ENCODE peak calls at places on chromosome 15, in seven cellular contexts. F is foreskin fibroblast, V is upper lobe of right lung, H is A673, R is BJ, P is GM06990, E is bronchial epithelial cell. Q is an unnamed sample.
A peak's percentile ranks its signal among the peaks of the same experiment; 100 is the strongest.

GRCh38 chr15:45715528-45715927 is 80.7 kb downstream of the SQOR start:
- DNase-seq in V (no peak), R (no peak), P (no peak), E (peak; percentile 20), H (peak; percentile 15), F (no peak), Q (no peak)

GRCh38 chr15:83475551-83475950 is 28.4 kb downstream of the SH3GL3 start:
- DNase-seq in V (no peak), E (peak; percentile 66), H (peak; percentile 36), P (no peak), F (peak; percentile 1), R (no peak), Q (no peak)

GRCh38 chr15:79037848-79038247 is 52.7 kb downstream of the RASGRF1 start:
- DNase-seq in V (no peak), F (no peak), P (no peak), E (peak; percentile 41), R (no peak), H (no peak), Q (no peak)

GRCh38 chr15:88652456-88653199 is 13.8 kb downstream of the ISG20 start:
- DNase-seq in H (no peak), R (no peak), V (no peak), F (no peak), P (no peak), E (no peak), Q (no peak)

GRCh38 chr15:33292718-33293307 is 18.0 kb upstream of the RYR3 start:
- DNase-seq in E (peak; percentile 62), H (peak; percentile 77), P (no peak), R (no peak), F (peak; percentile 30), V (no peak), Q (peak; percentile 31)

GRCh38 chr15:60005352-60006202 is 1.5 kb downstream of the FOXB1 start:
- DNase-seq in V (no peak), R (no peak), F (no peak), P (no peak), H (no peak), E (no peak), Q (no peak)

GRCh38 chr15:34799149-34799824 is 3.9 kb upstream of the ACTC1 start:
- DNase-seq in P (no peak), H (peak; percentile 37), V (no peak), F (no peak), E (no peak), R (no peak), Q (no peak)

GRCh38 chr15:35583863-35584528 is 38.0 kb upstream of the DPH6 start:
- DNase-seq in H (no peak), E (no peak), V (no peak), R (no peak), P (no peak), F (no peak), Q (no peak)

GRCh38 chr15:41955100-41955499 is 17.3 kb downstream of the EHD4 start:
- DNase-seq in E (no peak), P (no peak), V (no peak), R (no peak), H (no peak), F (no peak), Q (no peak)

GRCh38 chr15:72474466-72474911 is 359 bp downstream of the ARIH1 start:
- DNase-seq in H (peak; percentile 37), V (no peak), P (no peak), R (no peak), F (no peak), E (no peak), Q (no peak)

GRCh38 chr15:27670481-27670880 is 428.6 kb downstream of the OCA2 start:
- DNase-seq in P (no peak), E (no peak), H (no peak), F (no peak), V (no peak), R (no peak), Q (no peak)

GRCh38 chr15:101162701-101163483 is 89.0 kb downstream of the CHSY1 start:
- DNase-seq in R (no peak), E (no peak), F (no peak), V (peak; percentile 76), H (no peak), P (no peak), Q (no peak)

GRCh38 chr15:74873756-74874424 is 725 bp upstream of the SCAMP2 start:
- DNase-seq in R (no peak), V (no peak), H (peak; percentile 62), E (no peak), F (no peak), P (no peak), Q (no peak)

GRCh38 chr15:60179786-60180391 is 175.8 kb downstream of the FOXB1 start:
- DNase-seq in P (no peak), R (no peak), E (peak; percentile 52), H (peak; percentile 58), F (peak; percentile 29), V (no peak), Q (peak; percentile 12)

GRCh38 chr15:78364233-78364632 is 24.1 kb downstream of the CRABP1 start:
- DNase-seq in E (no peak), H (peak; percentile 72), F (peak; percentile 29), P (no peak), V (no peak), R (no peak), Q (no peak)

GRCh38 chr15:67079361-67079760 is 14.0 kb downstream of the SMAD3 start:
- DNase-seq in P (no peak), V (no peak), E (peak; percentile 48), R (no peak), H (no peak), F (peak; percentile 23), Q (no peak)

GRCh38 chr15:67082007-67082536 is 16.7 kb downstream of the SMAD3 start:
- DNase-seq in F (no peak), P (peak; percentile 65), E (no peak), R (no peak), H (no peak), V (no peak), Q (no peak)

GRCh38 chr15:67080118-67080899 is 14.9 kb downstream of the SMAD3 start:
- DNase-seq in E (no peak), H (no peak), R (peak; percentile 81), P (no peak), V (peak; percentile 78), F (peak; percentile 79), Q (no peak)

GRCh38 chr15:67083135-67083766 is 17.8 kb downstream of the SMAD3 start:
- DNase-seq in H (no peak), F (peak; percentile 60), P (peak; percentile 55), R (no peak), V (no peak), E (no peak), Q (no peak)

DNA sequence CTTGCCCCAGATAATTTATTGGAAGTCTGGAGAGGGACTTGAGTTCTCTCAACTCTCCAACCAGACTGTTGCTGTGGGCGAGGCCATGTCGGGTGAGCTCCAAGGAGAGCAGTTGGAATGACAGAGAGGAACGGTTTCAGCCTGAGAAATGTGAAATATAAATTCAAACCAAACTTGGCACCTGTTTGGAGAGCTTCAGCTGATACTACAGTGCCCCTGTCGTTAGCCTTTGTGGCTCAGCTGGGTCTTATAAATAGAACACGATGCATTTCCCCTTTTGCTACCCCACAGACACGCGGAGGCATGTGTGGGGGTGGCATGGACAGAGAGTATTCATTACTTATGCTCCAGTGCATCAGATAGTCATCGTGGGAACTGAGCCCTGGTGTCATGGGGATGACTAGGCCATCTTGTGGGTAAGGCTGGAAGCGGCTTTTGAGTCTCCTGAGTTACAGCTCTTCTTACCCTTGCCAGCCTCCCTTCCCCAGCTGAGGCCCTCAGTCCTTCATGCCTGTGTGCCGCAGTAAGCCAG is 15.6 kb downstream of the SMAD3 start:
- DNase-seq in R (peak; percentile 55), H (peak; percentile 49), E (no peak), P (peak; percentile 83), V (peak; percentile 83), F (peak; percentile 92), Q (no peak)
- TF ChIP-seq CTCF in R (peak; percentile 51), H (peak; percentile 33), E (no peak), P (peak; percentile 58), V (no peak), F (peak; percentile 13), Q (no peak)

DNA sequence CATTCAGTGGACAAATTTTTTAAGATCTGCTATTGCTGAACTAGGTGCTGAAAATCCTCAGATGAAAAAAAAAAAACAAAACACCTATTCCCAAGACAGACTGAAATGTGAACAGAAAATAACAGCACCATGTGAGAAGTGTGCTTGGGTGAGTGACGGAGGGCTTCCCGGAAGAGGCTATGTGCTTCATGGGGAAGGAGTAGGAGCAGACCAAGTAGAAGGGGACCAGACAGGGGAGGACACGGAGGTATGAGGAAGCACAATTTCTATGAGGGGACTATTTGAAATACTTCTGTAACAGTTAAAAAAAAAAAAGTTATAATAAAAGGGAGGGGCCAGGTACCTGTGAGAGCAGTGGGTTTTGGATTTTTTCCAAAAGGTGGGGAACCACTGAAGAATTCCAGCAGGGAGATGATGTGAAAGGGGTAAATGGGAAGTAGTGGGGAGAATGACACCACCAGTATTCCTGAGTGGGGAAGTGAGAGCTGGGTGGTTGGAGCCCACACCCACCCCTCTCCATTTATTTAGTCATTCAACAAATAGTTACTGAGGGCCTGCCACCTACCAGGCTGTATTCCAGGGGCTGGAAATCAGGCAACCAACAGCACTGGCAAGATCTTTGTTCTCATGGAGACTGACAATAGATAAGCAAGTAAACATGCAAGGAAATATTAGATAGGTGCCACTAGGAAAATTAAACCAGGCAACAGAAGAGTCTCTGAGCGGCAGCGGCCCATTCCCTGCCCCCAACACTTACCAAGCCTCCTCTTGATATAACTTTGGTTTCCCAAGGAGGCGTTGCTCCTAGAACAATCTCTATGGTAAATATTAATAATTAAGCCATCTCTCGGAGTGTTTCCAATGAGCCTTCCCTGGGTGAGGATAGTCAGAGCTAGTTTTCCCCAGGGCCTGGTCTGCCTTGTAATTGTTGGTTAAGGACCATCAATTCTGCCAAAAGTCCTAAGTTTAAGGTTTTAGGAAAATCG is 3.8 kb upstream of the USP3 start:
- DNase-seq in P (no peak), R (no peak), E (no peak), V (peak; percentile 74), H (no peak), F (no peak), Q (no peak)
- H3K4me3 ChIP-seq in P (no peak overlapping the region), R (peak overlapping the region; percentile 25), E (no peak overlapping the region), V (peak overlapping the region; percentile 23), H (no peak overlapping the region), F (peak overlapping the region; percentile 41), Q (no peak overlapping the region)

DNA sequence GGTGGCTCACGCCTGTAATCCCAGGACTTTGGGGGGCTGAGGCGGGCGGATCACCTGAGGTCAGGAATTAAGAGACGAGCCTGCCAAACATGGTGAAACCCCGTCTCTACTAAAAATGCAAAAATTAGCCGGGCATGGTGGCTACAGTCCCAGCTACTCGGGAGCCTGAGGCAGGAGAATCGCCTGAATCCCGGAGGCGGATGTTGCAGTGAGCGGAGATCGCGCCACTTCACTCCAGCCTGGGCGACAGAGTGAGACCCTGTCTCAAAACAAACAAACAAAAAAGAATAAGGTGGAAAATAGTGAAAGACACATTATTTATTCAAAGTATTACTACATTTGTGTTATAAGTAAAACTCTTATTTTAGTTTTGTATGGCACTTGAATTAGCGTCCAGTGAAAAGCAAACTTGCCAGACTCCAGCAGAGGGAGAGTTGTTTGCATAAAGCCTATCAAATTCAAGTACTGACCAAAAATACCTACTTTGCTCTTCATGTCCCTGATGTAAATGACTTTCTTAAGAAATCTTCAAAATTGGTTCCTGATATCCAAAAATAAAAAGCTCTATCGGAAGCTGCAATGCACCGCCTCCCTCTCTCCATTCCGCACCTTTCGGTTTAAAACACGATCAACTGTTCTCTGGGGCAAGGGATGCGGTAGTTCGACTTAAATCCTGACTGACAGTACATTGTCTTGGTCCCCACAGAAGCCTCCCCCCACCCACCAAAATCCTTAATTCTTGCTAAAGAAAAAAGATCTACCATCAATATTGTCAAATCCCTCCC is 1.2 kb downstream of the TRPM7 start:
- DNase-seq in F (no peak), V (no peak), E (no peak), R (no peak), H (no peak), P (no peak), Q (no peak)
- TF ChIP-seq CTCF in F (no peak), V (no peak), E (no peak), R (no peak), H (no peak), P (no peak), Q (peak; percentile 4)

GRCh38 chr15:51266548-51266947 is 71.8 kb downstream of the CYP19A1 start:
- DNase-seq in P (no peak), F (no peak), R (no peak), E (no peak), V (no peak), H (no peak), Q (no peak)
- H3K4me3 ChIP-seq in P (no peak overlapping the region), F (peak overlapping the region; percentile 51), R (no peak overlapping the region), E (no peak overlapping the region), V (peak overlapping the region; percentile 54), H (peak overlapping the region; percentile 39), Q (peak overlapping the region; percentile 32)

Q was measured in HFF-Myc.